ENCODE peak calls at places on chromosomes 11 and 22, in four cellular contexts. V is activated CD4-positive, CD25-positive, alpha-beta regulatory T cell; Q is HCT116; O is HS-5. A is an unnamed sample.
A peak's percentile ranks its signal among the peaks of the same experiment; 100 is the strongest.

GRCh38 chr11:85825590-85825989 is 14.6 kb upstream of the SYTL2 start:
- DNase-seq in V (no peak), Q (no peak), O (no peak), A (no peak)

GRCh38 chr11:13335319-13335718 is 57.7 kb downstream of the BMAL1 start:
- DNase-seq in V (peak; percentile 50), Q (no peak), O (no peak), A (peak; percentile 86)

GRCh38 chr11:120883404-120884135 is 140.3 kb upstream of the TBCEL start:
- DNase-seq in V (no peak), Q (no peak), O (peak; percentile 15), A (no peak)

GRCh38 chr11:111135101-111135500 is 110.4 kb upstream of the POU2AF2 start:
- DNase-seq in V (no peak), Q (no peak), O (no peak), A (no peak)

GRCh38 chr22:44523981-44524759 is 26.1 kb upstream of the RTL6 start:
- DNase-seq in V (no peak), Q (no peak), O (peak; percentile 40), A (peak; percentile 91)

GRCh38 chr11:372809-373715 is 3.8 kb downstream of the B4GALNT4 start:
- DNase-seq in V (no peak), Q (no peak), O (no peak), A (peak; percentile 77)

GRCh38 chr11:96335389-96335788 is 7.6 kb downstream of the MAML2 start:
- DNase-seq in V (no peak), Q (no peak), O (no peak), A (no peak)

GRCh38 chr11:113179181-113179701 is 135.1 kb upstream of the TTC12 start:
- DNase-seq in V (no peak), Q (no peak), O (no peak), A (no peak)

GRCh38 chr11:21634491-21634890 is 558.4 kb upstream of the ANO5 start:
- DNase-seq in V (no peak), Q (no peak), O (no peak), A (no peak)

GRCh38 chr11:95516786-95517185 is 272.8 kb downstream of the FAM76B start:
- DNase-seq in V (no peak), Q (no peak), O (peak; percentile 82), A (no peak)

GRCh38 chr11:11989774-11990744 is 18.4 kb downstream of the DKK3 start:
- DNase-seq in V (no peak), Q (no peak), O (no peak), A (no peak)

GRCh38 chr11:18844753-18845367 is 53.3 kb upstream of the PTPN5 start:
- DNase-seq in V (no peak), Q (peak; percentile 36), O (no peak), A (no peak)

GRCh38 chr11:83681045-83681781 is 395.0 kb upstream of the CCDC90B start:
- DNase-seq in V (no peak), Q (no peak), O (no peak), A (no peak)

GRCh38 chr11:3855808-3856491 is 486 bp downstream of the STIM1 start:
- DNase-seq in V (no peak), Q (no peak), O (no peak), A (peak; percentile 73)

GRCh38 chr11:73404506-73405145 is 28.4 kb downstream of the RELT start:
- DNase-seq in V (no peak), Q (no peak), O (no peak), A (no peak)

GRCh38 chr22:39496131-39496838 is 5.8 kb upstream of the MIEF1 start:
- DNase-seq in V (peak; percentile 44), Q (peak; percentile 56), O (no peak), A (peak; percentile 88)

GRCh38 chr11:13110929-13111812 is 102.1 kb downstream of the RASSF10 start:
- DNase-seq in V (no peak), Q (no peak), O (no peak), A (peak; percentile 50)

GRCh38 chr22:44371741-44372525 is 59.2 kb upstream of the SHISAL1 start:
- DNase-seq in V (no peak), Q (no peak), O (no peak), A (peak; percentile 29)

GRCh38 chr11:112156153-112156552 is 7.7 kb downstream of the IL18 start:
- DNase-seq in V (no peak), Q (no peak), O (no peak), A (no peak)

GRCh38 chr11:61871158-61871597 is 20.2 kb downstream of the FADS3 start:
- DNase-seq in V (peak; percentile 14), Q (peak; percentile 43), O (no peak), A (peak; percentile 99)

A was measured in osteoblast.